ENCODE peak calls at places on chromosomes 12 and 14, in eight cellular contexts. D is cardiac fibroblast, J is AG09309, H is cardiac muscle cell, G is heart right ventricle, B is GM23338, X is HepG2, N is dorsolateral prefrontal cortex. C is an unnamed sample.

GRCh38 chr12:24562761-24563392 is 386.0 kb downstream of the BCAT1 start:
- DNase-seq in D (peak; percentile 38), J (no peak), H (peak; percentile 42), G (peak; percentile 40), B (peak; percentile 56), X (no peak), N (peak; percentile 30), C (peak; percentile 76)

GRCh38 chr12:90211017-90211416 is 502.4 kb upstream of the ATP2B1 start:
- DNase-seq in D (peak; percentile 11), J (peak; percentile 71), H (peak; percentile 25), G (no peak), B (no peak), X (no peak), N (no peak), C (peak; percentile 57)

GRCh38 chr12:54304187-54304810 is 3.5 kb upstream of the NFE2 start:
- DNase-seq in D (peak; percentile 75), J (peak; percentile 21), H (peak; percentile 87), G (peak; percentile 54), B (peak; percentile 49), X (peak; percentile 85), N (no peak), C (no peak)

GRCh38 chr12:107318804-107319535 is 225.6 kb upstream of the CRY1 start:
- DNase-seq in D (peak; percentile 37), J (no peak), H (peak; percentile 43), G (no peak), B (peak; percentile 60), X (no peak), N (no peak), C (peak; percentile 70)

GRCh38 chr14:97053941-97054340 is 256.8 kb downstream of the VRK1 start:
- DNase-seq in D (no peak), J (no peak), H (no peak), G (no peak), B (no peak), X (no peak), N (no peak), C (no peak)

GRCh38 chr12:79531547-79531946 is 159.2 kb downstream of the PAWR start:
- DNase-seq in D (peak; percentile 37), J (no peak), H (peak; percentile 64), G (no peak), B (no peak), X (peak; percentile 46), N (no peak), C (peak; percentile 39)

GRCh38 chr12:39145175-39145999 is 240.0 kb upstream of the CPNE8 start:
- DNase-seq in D (peak; percentile 33), J (no peak), H (peak; percentile 58), G (peak; percentile 60), B (peak; percentile 75), X (no peak), N (no peak), C (peak; percentile 47)

GRCh38 chr12:124938606-124939427 is 24.4 kb upstream of the UBC start:
- DNase-seq in D (peak; percentile 91), J (peak; percentile 74), H (peak; percentile 89), G (peak; percentile 51), B (peak; percentile 75), X (peak; percentile 78), N (peak; percentile 64), C (peak; percentile 91)

GRCh38 chr14:56044196-56044595 is 74.0 kb upstream of the PELI2 start:
- DNase-seq in D (no peak), J (no peak), H (no peak), G (no peak), B (no peak), X (no peak), N (no peak), C (no peak)

GRCh38 chr12:9702239-9702638 is 30.7 kb downstream of the CLECL1 start:
- DNase-seq in D (no peak), J (no peak), H (no peak), G (no peak), B (no peak), X (no peak), N (no peak), C (no peak)

GRCh38 chr12:38915783-38916182 is 10.4 kb upstream of the CPNE8 start:
- DNase-seq in D (no peak), J (no peak), H (no peak), G (no peak), B (no peak), X (no peak), N (no peak), C (no peak)

GRCh38 chr14:100748944-100749343 is 22.3 kb downstream of the DLK1 start:
- DNase-seq in D (no peak), J (no peak), H (no peak), G (no peak), B (peak; percentile 17), X (no peak), N (peak; percentile 11), C (no peak)

GRCh38 chr14:68986926-68987652 is 8.0 kb upstream of the ACTN1 start:
- DNase-seq in D (no peak), J (no peak), H (no peak), G (no peak), B (no peak), X (no peak), N (no peak), C (no peak)

GRCh38 chr12:120474092-120474960 is 4.8 kb upstream of the SRSF9 start:
- DNase-seq in D (peak; percentile 46), J (no peak), H (peak; percentile 51), G (no peak), B (peak; percentile 42), X (no peak), N (peak; percentile 68), C (peak; percentile 69)

GRCh38 chr14:94407906-94408305 is 19.5 kb upstream of the SERPINA1 start:
- DNase-seq in D (no peak), J (no peak), H (no peak), G (no peak), B (no peak), X (no peak), N (no peak), C (no peak)

GRCh38 chr14:80237142-80237541 is 25.8 kb upstream of the DIO2 start:
- DNase-seq in D (no peak), J (no peak), H (no peak), G (no peak), B (no peak), X (no peak), N (no peak), C (no peak)

GRCh38 chr12:45259732-45260480 is 44.0 kb downstream of the ANO6 start:
- DNase-seq in D (peak; percentile 43), J (no peak), H (peak; percentile 40), G (no peak), B (no peak), X (peak; percentile 91), N (no peak), C (peak; percentile 54)

GRCh38 chr12:62709321-62709720 is 225.6 kb downstream of the PPM1H start:
- DNase-seq in D (peak; percentile 71), J (no peak), H (peak; percentile 91), G (no peak), B (no peak), X (no peak), N (no peak), C (no peak)

GRCh38 chr12:39103552-39104165 is 198.3 kb upstream of the CPNE8 start:
- DNase-seq in D (peak; percentile 69), J (peak; percentile 11), H (peak; percentile 78), G (no peak), B (peak; percentile 87), X (peak; percentile 59), N (no peak), C (peak; percentile 52)

GRCh38 chr12:102167821-102168605 is 29.6 kb downstream of the PMCH start:
- DNase-seq in D (peak; percentile 5), J (no peak), H (no peak), G (no peak), B (no peak), X (no peak), N (no peak), C (peak; percentile 14)

DNA sequence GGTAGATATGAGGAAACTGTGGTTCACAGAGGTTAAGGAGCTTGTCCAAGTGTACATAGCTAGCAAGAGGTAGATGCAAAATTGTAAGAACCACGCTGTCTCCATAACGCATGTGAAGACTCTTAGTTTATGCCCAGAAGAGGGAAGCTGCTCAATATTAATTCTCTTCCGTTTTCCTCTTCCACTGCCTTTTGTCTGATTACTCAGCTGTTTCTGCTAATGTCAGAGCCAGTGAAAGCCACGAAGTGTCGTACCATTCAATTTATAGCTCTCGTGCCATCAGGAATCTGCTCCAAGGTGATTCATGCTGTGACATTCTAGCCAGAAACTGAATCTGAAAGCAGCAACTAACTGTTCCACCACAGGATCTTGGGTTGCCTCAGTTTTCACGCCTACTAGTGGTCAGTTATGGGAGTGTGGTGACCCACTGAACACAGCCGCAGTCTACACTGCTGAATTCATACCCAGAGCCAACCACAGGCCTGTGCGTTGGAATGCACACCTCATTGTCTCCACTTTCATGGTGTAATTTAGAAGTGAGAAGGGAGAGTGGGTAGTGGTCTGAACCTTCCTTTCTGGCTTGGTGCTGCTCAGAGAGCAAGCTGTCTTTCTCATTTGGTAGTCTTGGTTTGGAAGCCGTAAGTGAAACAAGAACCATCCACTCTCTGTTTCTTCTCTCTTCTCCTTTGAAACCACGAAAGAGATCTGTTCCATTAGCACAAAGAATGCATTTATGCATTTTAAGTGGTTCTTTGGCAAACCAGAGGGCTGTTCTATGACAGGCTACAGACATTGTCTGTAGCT is 74.2 kb upstream of the NAP1L1 start:
- DNase-seq in D (peak; percentile 67), J (peak; percentile 65), H (peak; percentile 70), G (no peak), B (peak; percentile 82), X (peak; percentile 53), N (peak; percentile 32), C (peak; percentile 81)
- H3K4me3 ChIP-seq in D (no peak overlapping the region), J (no peak overlapping the region), H (no peak overlapping the region), G (no peak overlapping the region), B (no peak overlapping the region), X (no peak overlapping the region), N (no peak overlapping the region), C (no peak overlapping the region)

GRCh38 chr12:27900920-27901879 is 71.3 kb downstream of the PTHLH start:
- DNase-seq in D (no peak), J (no peak), H (no peak), G (no peak), B (no peak), X (no peak), N (no peak), C (no peak)
- TF ChIP-seq CTCF in D (no peak), J (no peak), H (no peak), G (no peak), B (no peak), X (no peak), N (no peak), C (no peak)

GRCh38 chr12:57133013-57133569 is 4.8 kb downstream of the LRP1 start:
- DNase-seq in D (peak; percentile 63), J (no peak), H (peak; percentile 68), G (no peak), B (peak; percentile 52), X (no peak), N (no peak), C (peak; percentile 59)
- H3K4me3 ChIP-seq in D (peak overlapping the region; percentile 87), J (peak overlapping the region; percentile 95), H (no peak overlapping the region), G (peak overlapping the region; percentile 98), B (peak overlapping the region; percentile 38), X (no peak overlapping the region), N (no peak overlapping the region), C (peak overlapping the region; percentile 3)

GRCh38 chr14:86646125-86646524 is 1116.2 kb downstream of the FLRT2 start:
- DNase-seq in D (no peak), J (no peak), H (no peak), G (no peak), B (no peak), X (no peak), N (no peak), C (no peak)

GRCh38 chr14:86641310-86641709 is 1111.4 kb downstream of the FLRT2 start:
- DNase-seq in D (no peak), J (no peak), H (no peak), G (no peak), B (no peak), X (no peak), N (no peak), C (no peak)

GRCh38 chr14:86639146-86639545 is 1109.2 kb downstream of the FLRT2 start:
- DNase-seq in D (no peak), J (no peak), H (no peak), G (no peak), B (no peak), X (no peak), N (no peak), C (no peak)

GRCh38 chr14:86640288-86640687 is 1110.3 kb downstream of the FLRT2 start:
- DNase-seq in D (no peak), J (no peak), H (no peak), G (no peak), B (peak; percentile 3), X (no peak), N (no peak), C (no peak)
- TF ChIP-seq CTCF in D (no peak), J (no peak), H (no peak), G (no peak), B (no peak), X (no peak), N (no peak), C (no peak)